ENCODE peak calls at places on chromosomes 4 and X, in four cellular contexts. M, Y, R and J are unnamed samples.

GRCh38 chr4:12651876-12652275 is 832.3 kb downstream of the RAB28 start:
- DNase-seq in M (no peak), R (no peak), Y (no peak), J (no peak)

GRCh38 chrX:33132569-33132968 is 78.8 kb downstream of the DMD start:
- DNase-seq in Y (no peak), R (no peak), M (no peak), J (no peak)

GRCh38 chr4:169167958-169168357 is 102.8 kb downstream of the SH3RF1 start:
- DNase-seq in R (no peak), M (no peak), Y (no peak), J (no peak)

GRCh38 chr4:153514001-153514526 is 47.9 kb downstream of the TMEM131L start:
- DNase-seq in Y (no peak), M (no peak), R (no peak), J (peak)

GRCh38 chr4:102786279-102786678 is 25.5 kb upstream of the MANBA start:
- DNase-seq in M (no peak), Y (no peak), R (no peak), J (no peak)

GRCh38 chr4:118967393-118967792 is 78.7 kb downstream of the SYNPO2 start:
- DNase-seq in R (peak), M (no peak), Y (no peak), J (peak)

GRCh38 chrX:103431316-103431715 is 55.0 kb downstream of the BEX3 start:
- DNase-seq in M (no peak), R (no peak), Y (peak), J (peak)

GRCh38 chrX:28188526-28188925 is 207.3 kb upstream of the DCAF8L1 start:
- DNase-seq in M (no peak), Y (no peak), R (no peak), J (no peak)

GRCh38 chr4:138164218-138164617 is 77.9 kb downstream of the SLC7A11 start:
- DNase-seq in R (no peak), M (no peak), Y (no peak), J (no peak)

GRCh38 chrX:8668797-8669196 is 63.1 kb downstream of the ANOS1 start:
- DNase-seq in Y (no peak), R (peak), M (peak), J (no peak)

GRCh38 chr4:139734201-139734874 is 68.7 kb downstream of the MGST2 start:
- DNase-seq in R (peak), Y (no peak), M (peak), J (peak)

GRCh38 chrX:10897768-10898167 is 213.4 kb upstream of the HCCS start:
- DNase-seq in Y (no peak), M (peak), R (no peak), J (no peak)

GRCh38 chr4:82124365-82124764 is 249.4 kb downstream of the HNRNPD start:
- DNase-seq in Y (no peak), M (no peak), R (no peak), J (peak)

GRCh38 chr4:48991357-48991756 is 5.3 kb downstream of the CWH43 start:
- DNase-seq in Y (peak), M (no peak), R (no peak), J (no peak)

GRCh38 chr4:48985602-48985975 is 486 bp upstream of the CWH43 start:
- DNase-seq in R (no peak), M (no peak), Y (no peak), J (no peak)

GRCh38 chr4:48989461-48990203 is 3.6 kb downstream of the CWH43 start:
- DNase-seq in Y (peak), M (no peak), R (no peak), J (no peak)

GRCh38 chr4:48986654-48987164 is 634 bp downstream of the CWH43 start:
- DNase-seq in Y (peak), M (no peak), R (no peak), J (no peak)

GRCh38 chr4:48985976-48986653 is at the start of gene CWH43:
- DNase-seq in Y (peak), R (no peak), M (peak), J (no peak)
- H3K4me3 ChIP-seq in Y (peak), R (peak), M (peak), J (no peak)

DNA sequence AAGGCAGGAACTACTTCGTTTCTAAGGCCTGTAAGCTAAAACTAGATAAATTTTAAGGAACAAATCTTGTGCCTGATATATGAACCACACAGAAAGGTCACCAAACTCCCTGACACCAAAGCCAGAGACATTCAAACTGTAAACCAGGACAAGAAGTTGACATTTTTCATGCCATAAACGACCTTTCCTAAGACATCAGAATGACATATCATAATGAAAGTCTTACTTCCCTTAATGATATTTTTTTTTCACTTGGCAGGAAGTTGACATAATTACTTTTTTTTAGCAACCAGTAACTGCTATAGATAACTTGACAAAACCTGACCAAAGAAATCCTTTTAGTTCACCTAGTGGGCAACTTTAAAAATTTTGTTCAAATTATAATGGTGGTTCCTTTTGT is 231.5 kb upstream of the AGTR2 start:
- DNase-seq in R (no peak), Y (no peak), M (no peak), J (no peak)
- H3K4me3 ChIP-seq in R (no peak), Y (no peak), M (no peak), J (no peak)

GRCh38 chr4:127165971-127166370 is 466.8 kb upstream of the INTU start:
- DNase-seq in M (no peak), R (no peak), Y (no peak), J (no peak)

DNA sequence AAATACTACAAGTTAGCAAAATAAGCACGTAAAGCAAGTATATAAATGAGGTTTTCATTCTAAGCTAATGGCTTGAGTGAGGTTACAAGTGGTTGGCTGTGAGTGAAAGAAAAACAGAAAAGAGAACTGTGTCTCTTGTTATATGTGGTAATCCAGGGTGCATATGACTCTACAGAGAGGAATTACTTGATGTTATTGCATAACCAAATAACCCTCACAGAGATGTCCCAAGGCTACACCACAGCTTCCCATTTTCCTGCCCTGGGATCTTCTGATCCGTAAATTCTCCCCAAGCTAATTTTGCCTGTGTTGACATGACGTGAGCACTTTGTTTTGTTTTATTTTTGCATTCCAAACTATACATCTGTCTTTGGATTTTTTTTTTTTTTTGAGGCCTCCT is 470.0 kb upstream of the INTU start:
- DNase-seq in M (no peak), R (no peak), Y (no peak), J (peak)
- H3K4me3 ChIP-seq in M (no peak), R (no peak), Y (no peak), J (peak)

DNA sequence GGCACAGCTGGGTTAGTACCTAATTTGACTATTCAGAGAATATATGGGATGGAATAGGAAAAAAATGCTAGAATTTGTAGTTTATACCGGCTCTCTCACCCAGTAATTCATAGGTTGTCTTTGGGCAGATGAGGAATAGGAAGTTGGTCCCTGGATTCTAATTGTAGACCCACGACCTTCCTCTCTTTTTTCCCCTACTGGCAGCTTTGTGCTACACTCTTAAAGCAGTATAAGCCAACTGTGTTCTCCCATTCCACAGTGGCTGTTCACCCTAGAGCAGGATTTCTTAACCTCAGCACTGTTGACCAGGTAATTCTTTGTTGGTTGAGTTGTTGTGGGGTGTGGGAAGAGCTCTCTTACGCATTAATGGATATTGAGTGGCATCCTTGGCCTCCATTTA is 92.9 kb downstream of the FNIP2 start:
- DNase-seq in R (no peak), Y (no peak), M (peak), J (no peak)
- H3K4me3 ChIP-seq in R (no peak), Y (no peak), M (no peak), J (no peak)

DNA sequence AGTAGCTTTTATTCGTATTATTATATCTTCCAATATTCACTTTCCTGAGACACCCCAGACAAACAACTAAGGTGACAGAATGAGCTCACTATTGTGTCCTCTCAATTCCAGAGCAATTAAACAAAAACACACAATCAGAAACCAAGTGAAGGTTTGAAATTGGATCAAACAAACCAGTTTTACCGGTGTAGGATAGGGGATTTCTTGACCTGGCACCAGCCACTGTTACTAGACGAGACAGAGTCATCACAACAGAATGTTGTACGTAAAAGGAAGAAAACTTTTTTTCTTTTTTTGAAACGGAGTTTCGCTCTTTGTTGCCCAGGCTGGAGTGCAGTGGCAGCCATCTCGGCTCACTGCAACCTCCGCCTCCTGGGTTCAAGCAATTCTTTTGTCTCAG is 43.7 kb downstream of the LDOC1 start:
- DNase-seq in Y (no peak), R (no peak), M (no peak), J (no peak)
- H3K4me3 ChIP-seq in Y (no peak), R (no peak), M (no peak), J (no peak)

GRCh38 chr4:43146198-43146597 is 253.7 kb downstream of the GRXCR1 start:
- DNase-seq in R (no peak), M (no peak), Y (no peak), J (no peak)

DNA sequence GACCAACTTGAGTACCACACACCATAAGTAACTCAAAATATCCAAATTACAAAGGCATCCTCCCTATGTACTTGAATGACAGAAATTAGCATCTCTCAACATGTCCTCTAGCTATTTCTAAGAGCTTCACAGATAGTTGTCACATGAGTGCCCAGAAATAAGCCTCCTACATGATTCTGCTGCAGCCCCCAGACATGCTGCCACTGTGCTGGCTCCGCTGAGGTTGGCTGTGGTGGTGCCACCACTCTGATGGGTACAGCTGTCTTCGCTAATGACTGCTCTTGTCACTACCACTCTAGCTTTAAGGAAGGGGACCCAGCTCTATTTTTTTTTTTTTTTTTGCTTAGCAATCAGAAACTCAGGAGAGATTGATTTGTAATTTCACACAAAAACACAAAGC is 256.0 kb downstream of the GRXCR1 start:
- DNase-seq in Y (no peak), R (no peak), M (no peak), J (no peak)
- H3K4me3 ChIP-seq in Y (no peak), R (no peak), M (no peak), J (no peak)

GRCh38 chr4:108620933-108621905 is 843 bp downstream of the RPL34 start:
- DNase-seq in M (no peak), R (no peak), Y (no peak), J (peak)
- H3K4me3 ChIP-seq in M (peak), R (peak), Y (peak), J (peak)